ENCODE peak calls at places on chromosomes 16 and 17, in five cellular contexts. I, J, L, D and Q are unnamed samples.

GRCh38 chr17:45430738-45431530 is 1.7 kb downstream of the ARHGAP27 start:
- DNase-seq in J (peak; percentile 93), I (no peak), L (peak; percentile 69), D (no peak), Q (no peak)

GRCh38 chr17:47665655-47666054 is 15.9 kb downstream of the KPNB1 start:
- DNase-seq in I (no peak), L (no peak), D (no peak), J (no peak), Q (no peak)

GRCh38 chr17:29054835-29055234 is 11.9 kb downstream of the PIPOX start:
- DNase-seq in J (no peak), D (no peak), I (no peak), L (no peak), Q (no peak)

GRCh38 chr16:19113577-19114358 is at the start of gene ITPRIPL2:
- DNase-seq in L (peak; percentile 91), I (peak; percentile 55), D (peak; percentile 90), J (peak; percentile 76), Q (peak; percentile 21)

GRCh38 chr17:17725853-17726720 is 44.8 kb downstream of the RAI1 start:
- DNase-seq in L (no peak), D (no peak), J (no peak), I (no peak), Q (no peak)

GRCh38 chr17:27766438-27766837 is 33.9 kb downstream of the NOS2 start:
- DNase-seq in I (no peak), J (no peak), L (no peak), D (no peak), Q (no peak)

GRCh38 chr16:14125030-14125681 is 54.0 kb downstream of the MRTFB start:
- DNase-seq in J (no peak), L (no peak), D (no peak), I (no peak), Q (no peak)

GRCh38 chr16:53945996-53946395 is 242.0 kb downstream of the FTO start:
- DNase-seq in J (no peak), L (no peak), D (peak; percentile 42), I (no peak), Q (peak; percentile 27)

GRCh38 chr17:19354123-19354522 is 8.4 kb downstream of the B9D1 start:
- DNase-seq in J (no peak), D (peak; percentile 90), L (no peak), I (no peak), Q (no peak)

GRCh38 chr17:74825952-74826713 is 33.6 kb downstream of the GRIN2C start:
- DNase-seq in L (no peak), I (no peak), J (no peak), D (no peak), Q (no peak)

GRCh38 chr17:7932483-7932891 is 481 bp downstream of the CNTROB start:
- DNase-seq in I (no peak), L (peak; percentile 74), J (peak; percentile 60), D (peak; percentile 46), Q (no peak)

GRCh38 chr16:66382171-66382965 is 15.9 kb downstream of the CDH5 start:
- DNase-seq in I (no peak), D (peak; percentile 94), L (no peak), J (no peak), Q (no peak)

GRCh38 chr17:43372273-43372911 is 26.4 kb upstream of the ARL4D start:
- DNase-seq in I (no peak), J (peak; percentile 46), L (no peak), D (no peak), Q (no peak)

GRCh38 chr17:12982224-12982623 is 35.6 kb downstream of the ELAC2 start:
- DNase-seq in I (no peak), D (no peak), J (no peak), L (no peak), Q (no peak)

GRCh38 chr16:48139517-48139916 is 16.3 kb downstream of the ABCC12 start:
- DNase-seq in D (no peak), I (no peak), J (no peak), L (no peak), Q (no peak)

GRCh38 chr16:86874141-86874540 is 295.8 kb downstream of the FOXL1 start:
- DNase-seq in L (peak; percentile 72), D (peak; percentile 36), I (no peak), J (peak; percentile 55), Q (no peak)

GRCh38 chr16:50702725-50703124 is 9.3 kb downstream of the NOD2 start:
- DNase-seq in J (no peak), I (no peak), D (no peak), L (no peak), Q (peak; percentile 89)